ENCODE peak calls at places on chromosome 16, in five cellular contexts. K is PC-9, Q is GM12878, L is fibroblast of lung, W is OCI-LY7. O is an unnamed sample.

GRCh38 chr16:58639836-58640235 is 10.2 kb upstream of the CNOT1 start:
- DNase-seq in K (no peak), Q (no peak), L (no peak), W (no peak), O (no peak)

GRCh38 chr16:88494335-88495154 is 41.5 kb downstream of the ZFPM1 start:
- DNase-seq in K (no peak), Q (no peak), L (no peak), W (no peak), O (no peak)

GRCh38 chr16:67883872-67884261 is 818 bp upstream of the NRN1L start:
- DNase-seq in K (peak; percentile 67), Q (no peak), L (peak; percentile 29), W (peak; percentile 62), O (peak; percentile 39)

GRCh38 chr16:84520778-84521770 is 16.6 kb upstream of the MEAK7 start:
- DNase-seq in K (no peak), Q (no peak), L (no peak), W (no peak), O (peak; percentile 85)

GRCh38 chr16:11270602-11271162 is 1.6 kb upstream of the TNP2 start:
- DNase-seq in K (no peak), Q (no peak), L (no peak), W (no peak), O (no peak)

GRCh38 chr16:73976661-73977060 is 320.0 kb upstream of the PSMD7 start:
- DNase-seq in K (no peak), Q (no peak), L (no peak), W (no peak), O (no peak)

GRCh38 chr16:87954361-87954760 is 3.1 kb downstream of the BANP start:
- DNase-seq in K (no peak), Q (no peak), L (no peak), W (no peak), O (no peak)

GRCh38 chr16:51433597-51433996 is 282.5 kb upstream of the SALL1 start:
- DNase-seq in K (no peak), Q (no peak), L (peak; percentile 14), W (no peak), O (no peak)

GRCh38 chr16:12833939-12834338 is 30.3 kb upstream of the CPPED1 start:
- DNase-seq in K (peak; percentile 92), Q (no peak), L (peak; percentile 51), W (no peak), O (peak; percentile 54)

GRCh38 chr16:48384305-48384981 is 770 bp downstream of the SIAH1 start:
- DNase-seq in K (peak; percentile 55), Q (no peak), L (peak; percentile 42), W (peak; percentile 51), O (peak; percentile 24)

GRCh38 chr16:89557230-89557935 is 3.1 kb upstream of the RPL13 start:
- DNase-seq in K (peak; percentile 35), Q (no peak), L (peak; percentile 65), W (peak; percentile 75), O (peak; percentile 56)

GRCh38 chr16:83903739-83904138 is 4.8 kb downstream of the MLYCD start:
- DNase-seq in K (no peak), Q (no peak), L (peak; percentile 23), W (no peak), O (no peak)

GRCh38 chr16:22174642-22175041 is 12.3 kb downstream of the SDR42E2 start:
- DNase-seq in K (no peak), Q (no peak), L (no peak), W (no peak), O (no peak)

GRCh38 chr16:84532299-84532724 is 27.9 kb upstream of the MEAK7 start:
- DNase-seq in K (peak; percentile 68), Q (no peak), L (peak; percentile 99), W (no peak), O (peak; percentile 88)

GRCh38 chr16:75580-76501 is 2.2 kb upstream of the MPG start:
- DNase-seq in K (peak; percentile 47), Q (no peak), L (peak; percentile 79), W (peak; percentile 33), O (no peak)

GRCh38 chr16:10297341-10298006 is 88.4 kb upstream of the ATF7IP2 start:
- DNase-seq in K (no peak), Q (peak; percentile 98), L (no peak), W (peak; percentile 89), O (no peak)

GRCh38 chr16:46573008-46573833 is 48.0 kb downstream of the SHCBP1 start:
- DNase-seq in K (peak; percentile 53), Q (no peak), L (peak; percentile 47), W (no peak), O (peak; percentile 54)

GRCh38 chr16:45454-45853 is 8.0 kb downstream of the POLR3K start:
- DNase-seq in K (no peak), Q (no peak), L (no peak), W (no peak), O (no peak)

GRCh38 chr16:57755061-57755684 is 19.6 kb downstream of the KATNB1 start:
- DNase-seq in K (no peak), Q (no peak), L (no peak), W (no peak), O (no peak)

GRCh38 chr16:87324411-87325275 is 7.5 kb upstream of the C16orf95 start:
- DNase-seq in K (no peak), Q (no peak), L (peak; percentile 10), W (peak; percentile 62), O (no peak)

GRCh38 chr16:84475643-84476240 is 28.7 kb downstream of the MEAK7 start:
- DNase-seq in K (peak; percentile 63), Q (no peak), L (no peak), W (no peak), O (no peak)

GRCh38 chr16:19842758-19843157 is 41.9 kb downstream of the GPRC5B start:
- DNase-seq in K (no peak), Q (no peak), L (no peak), W (no peak), O (no peak)

GRCh38 chr16:3618782-3619166 is 7.4 kb upstream of the SLX4 start:
- DNase-seq in K (peak; percentile 59), Q (no peak), L (no peak), W (no peak), O (peak; percentile 54)
- H3K4me2 ChIP-seq in K (peak overlapping the region; percentile 15), Q (no peak overlapping the region), L (no peak overlapping the region), W (peak overlapping the region; percentile 63), O (no peak overlapping the region)

GRCh38 chr16:85573045-85573695 is 40.0 kb upstream of the GSE1 start:
- DNase-seq in K (no peak), Q (no peak), L (no peak), W (no peak), O (no peak)
- H3K79me2 ChIP-seq in K (peaks cover 88% of the 10 kb centered on the region), Q (peaks cover 67% of the 10 kb centered on the region), L (peaks cover 25% of the 10 kb centered on the region), W (no peaks in the 10 kb centered on the region), O (peaks cover 18% of the 10 kb centered on the region)

GRCh38 chr16:24114876-24115275 is 141.3 kb upstream of the CACNG3 start:
- DNase-seq in K (no peak), Q (no peak), L (no peak), W (no peak), O (no peak)

GRCh38 chr16:24116371-24116770 is 139.8 kb upstream of the CACNG3 start:
- DNase-seq in K (no peak), Q (no peak), L (no peak), W (no peak), O (no peak)

GRCh38 chr16:24117680-24118079 is 138.5 kb upstream of the CACNG3 start:
- DNase-seq in K (no peak), Q (no peak), L (no peak), W (no peak), O (no peak)

GRCh38 chr16:24118126-24118821 is 137.9 kb upstream of the CACNG3 start:
- DNase-seq in K (no peak), Q (no peak), L (no peak), W (no peak), O (no peak)

GRCh38 chr16:24116989-24117388 is 139.1 kb upstream of the CACNG3 start:
- DNase-seq in K (no peak), Q (no peak), L (no peak), W (no peak), O (no peak)
- H3K4me2 ChIP-seq in K (no peak overlapping the region), Q (no peak overlapping the region), L (no peak overlapping the region), W (no peak overlapping the region), O (no peak overlapping the region)

GRCh38 chr16:69126221-69126620 is 6.2 kb downstream of the CHTF8 start:
- DNase-seq in K (no peak), Q (no peak), L (no peak), W (no peak), O (no peak)
- H3K79me2 ChIP-seq in K (peaks cover 56% of the 10 kb centered on the region), Q (peaks cover 34% of the 10 kb centered on the region), L (peaks cover 54% of the 10 kb centered on the region), W (peaks cover 67% of the 10 kb centered on the region), O (peaks cover 87% of the 10 kb centered on the region)

GRCh38 chr16:81524382-81524781 is 79.8 kb downstream of the CMIP start:
- DNase-seq in K (no peak), Q (no peak), L (peak; percentile 57), W (no peak), O (no peak)
- H3K4me2 ChIP-seq in K (peak overlapping the region; percentile 62), Q (no peak overlapping the region), L (no peak overlapping the region), W (no peak overlapping the region), O (peak overlapping the region; percentile 50)

GRCh38 chr16:26985100-26986065 is 81.3 kb upstream of the C16orf82 start:
- DNase-seq in K (no peak), Q (no peak), L (no peak), W (no peak), O (no peak)
- H3K79me2 ChIP-seq in K (no peaks in the 10 kb centered on the region), Q (no peaks in the 10 kb centered on the region), L (no peaks in the 10 kb centered on the region), W (no peaks in the 10 kb centered on the region), O (no peaks in the 10 kb centered on the region)

GRCh38 chr16:56625943-56626654 is 518 bp downstream of the MT1E start:
- DNase-seq in K (no peak), Q (no peak), L (peak; percentile 90), W (no peak), O (no peak)
- H3K4me2 ChIP-seq in K (no peak overlapping the region), Q (peak overlapping the region; percentile 40), L (peak overlapping the region; percentile 87), W (no peak overlapping the region), O (peak overlapping the region; percentile 98)

GRCh38 chr16:65122974-65123845 is 1.3 kb upstream of the CDH11 start:
- DNase-seq in K (no peak), Q (no peak), L (peak; percentile 73), W (no peak), O (no peak)
- H3K79me2 ChIP-seq in K (no peaks in the 10 kb centered on the region), Q (no peaks in the 10 kb centered on the region), L (peaks cover 35% of the 10 kb centered on the region), W (no peaks in the 10 kb centered on the region), O (peaks cover 35% of the 10 kb centered on the region)

DNA sequence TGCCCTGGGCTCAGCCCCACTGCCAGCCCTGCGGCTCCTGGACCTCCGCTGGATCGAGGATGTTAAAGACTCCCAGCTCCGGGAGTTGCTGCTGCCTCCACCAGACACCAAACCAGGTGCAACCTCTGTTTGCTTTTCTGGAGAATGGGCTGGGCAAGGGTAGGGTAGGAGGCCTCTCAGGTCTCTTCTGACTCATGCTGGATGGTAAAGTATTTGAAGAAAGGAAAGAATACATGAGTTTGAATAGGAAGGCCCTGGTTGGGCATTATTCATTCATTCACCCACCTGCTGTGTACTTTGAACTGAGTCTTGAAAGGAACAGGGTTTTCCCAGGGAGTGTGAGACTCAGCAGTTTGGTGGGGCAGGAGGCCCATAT is 6.5 kb upstream of the ORAI3 start:
- DNase-seq in K (no peak), Q (no peak), L (no peak), W (no peak), O (no peak)
- H3K4me2 ChIP-seq in K (peak overlapping the region; percentile 9), Q (no peak overlapping the region), L (no peak overlapping the region), W (peak overlapping the region; percentile 18), O (no peak overlapping the region)

GRCh38 chr16:30750876-30751465 is 2.7 kb downstream of the PHKG2 start:
- DNase-seq in K (no peak), Q (no peak), L (no peak), W (no peak), O (no peak)
- H3K79me2 ChIP-seq in K (peaks cover 17% of the 10 kb centered on the region), Q (peaks cover 18% of the 10 kb centered on the region), L (peaks cover 16% of the 10 kb centered on the region), W (peaks cover 13% of the 10 kb centered on the region), O (peaks cover 25% of the 10 kb centered on the region)

O was measured in mammary epithelial cell.